ENCODE peak calls at places on chromosomes 11 and 22, in four cellular contexts. One of them, this sample, is unnamed.

GRCh38 chr22:32733196-32733595 is 68.3 kb upstream of the TIMP3 start:
- DNase-seq in GM23248: no peak
- DNase-seq in trophoblast cell: no peak
- DNase-seq in H1: no peak
- DNase-seq in this sample: no peak

GRCh38 chr11:9990221-9990973 is 303.6 kb downstream of the SBF2 start:
- DNase-seq in GM23248: peak; percentile 64
- DNase-seq in trophoblast cell: no peak
- DNase-seq in H1: no peak
- DNase-seq in this sample: no peak

GRCh38 chr11:128688896-128689546 is 4.9 kb upstream of the FLI1 start:
- DNase-seq in GM23248: no peak
- DNase-seq in trophoblast cell: no peak
- DNase-seq in H1: no peak
- DNase-seq in this sample: no peak

GRCh38 chr11:34924714-34925113 is 8.3 kb downstream of the PDHX start:
- DNase-seq in GM23248: peak; percentile 29
- DNase-seq in trophoblast cell: no peak
- DNase-seq in H1: no peak
- DNase-seq in this sample: no peak

GRCh38 chr11:36012410-36012809 is 68.5 kb downstream of the LDLRAD3 start:
- DNase-seq in GM23248: peak; percentile 78
- DNase-seq in trophoblast cell: peak; percentile 54
- DNase-seq in H1: no peak
- DNase-seq in this sample: no peak

GRCh38 chr11:17876827-17877226 is 136.0 kb downstream of the SERGEF start:
- DNase-seq in GM23248: no peak
- DNase-seq in trophoblast cell: no peak
- DNase-seq in H1: no peak
- DNase-seq in this sample: no peak

GRCh38 chr22:21098099-21098671 is 52.4 kb downstream of the LRRC74B start:
- DNase-seq in GM23248: no peak
- DNase-seq in trophoblast cell: no peak
- DNase-seq in H1: no peak
- DNase-seq in this sample: no peak

GRCh38 chr11:128548655-128549255 is 38.6 kb downstream of the ETS1 start:
- DNase-seq in GM23248: peak; percentile 73
- DNase-seq in trophoblast cell: no peak
- DNase-seq in H1: no peak
- DNase-seq in this sample: peak; percentile 94

GRCh38 chr11:92663539-92663938 is 305.9 kb upstream of the MTNR1B start:
- DNase-seq in GM23248: peak; percentile 10
- DNase-seq in trophoblast cell: peak; percentile 39
- DNase-seq in H1: no peak
- DNase-seq in this sample: no peak

GRCh38 chr22:48649466-48649865 is 1178.2 kb downstream of the BRD1 start:
- DNase-seq in GM23248: no peak
- DNase-seq in trophoblast cell: no peak
- DNase-seq in H1: no peak
- DNase-seq in this sample: no peak

GRCh38 chr22:50730013-50730891 is 7.8 kb upstream of the ACR start:
- DNase-seq in GM23248: no peak
- DNase-seq in trophoblast cell: no peak
- DNase-seq in H1: no peak
- DNase-seq in this sample: peak; percentile 66

GRCh38 chr11:119641991-119642745 is 86.8 kb downstream of the NECTIN1 start:
- DNase-seq in GM23248: peak; percentile 22
- DNase-seq in trophoblast cell: no peak
- DNase-seq in H1: no peak
- DNase-seq in this sample: no peak

GRCh38 chr11:44096360-44097188 is 1.1 kb downstream of the EXT2 start:
- DNase-seq in GM23248: peak; percentile 77
- DNase-seq in trophoblast cell: no peak
- DNase-seq in H1: no peak
- DNase-seq in this sample: no peak

GRCh38 chr22:44353063-44353440 is 40.3 kb upstream of the SHISAL1 start:
- DNase-seq in GM23248: no peak
- DNase-seq in trophoblast cell: no peak
- DNase-seq in H1: no peak
- DNase-seq in this sample: peak; percentile 46

GRCh38 chr22:20112623-20113511 is 3.0 kb upstream of the RANBP1 start:
- DNase-seq in GM23248: no peak
- DNase-seq in trophoblast cell: no peak
- DNase-seq in H1: no peak
- DNase-seq in this sample: peak; percentile 73

GRCh38 chr22:43535741-43536140 is 123.9 kb downstream of the MPPED1 start:
- DNase-seq in GM23248: no peak
- DNase-seq in trophoblast cell: no peak
- DNase-seq in H1: no peak
- DNase-seq in this sample: no peak

GRCh38 chr22:19959043-19959586 is 17.5 kb upstream of the TXNRD2 start:
- DNase-seq in GM23248: peak; percentile 77
- DNase-seq in trophoblast cell: peak; percentile 90
- DNase-seq in H1: peak; percentile 81
- DNase-seq in this sample: peak; percentile 96

GRCh38 chr11:128776434-128777284 is 82.8 kb downstream of the FLI1 start:
- DNase-seq in GM23248: peak; percentile 33
- DNase-seq in trophoblast cell: peak; percentile 37
- DNase-seq in H1: no peak
- DNase-seq in this sample: peak; percentile 89

GRCh38 chr11:122656631-122657101 is 1.1 kb downstream of the UBASH3B start:
- DNase-seq in GM23248: peak; percentile 49
- DNase-seq in trophoblast cell: no peak
- DNase-seq in H1: no peak
- DNase-seq in this sample: peak; percentile 83

GRCh38 chr11:9878936-9879335 is 215.1 kb downstream of the SWAP70 start:
- DNase-seq in GM23248: no peak
- DNase-seq in trophoblast cell: no peak
- DNase-seq in H1: no peak
- DNase-seq in this sample: no peak

GRCh38 chr11:65642014-65642671 is 4.2 kb downstream of the SIPA1 start:
- DNase-seq in GM23248: no peak
- DNase-seq in trophoblast cell: no peak
- DNase-seq in H1: no peak
- DNase-seq in this sample: peak; percentile 75

GRCh38 chr11:72238040-72238450 is 5.9 kb downstream of the PHOX2A start:
- DNase-seq in GM23248: peak; percentile 84
- DNase-seq in trophoblast cell: peak; percentile 61
- DNase-seq in H1: peak; percentile 85
- DNase-seq in this sample: no peak

GRCh38 chr22:42404266-42404665 is 27.9 kb downstream of the NFAM1 start:
- DNase-seq in GM23248: no peak
- DNase-seq in trophoblast cell: no peak
- DNase-seq in H1: no peak
- DNase-seq in this sample: no peak

GRCh38 chr11:32213223-32213622 is 122.3 kb downstream of the RCN1 start:
- DNase-seq in GM23248: peak; percentile 99
- DNase-seq in trophoblast cell: peak; percentile 48
- DNase-seq in H1: no peak
- DNase-seq in this sample: no peak

GRCh38 chr11:118176400-118177134 is at the start of gene SCN2B:
- DNase-seq in GM23248: no peak
- DNase-seq in trophoblast cell: no peak
- DNase-seq in H1: no peak
- DNase-seq in this sample: no peak

GRCh38 chr22:37358917-37359316 is 68.4 kb downstream of the ELFN2 start:
- DNase-seq in GM23248: peak; percentile 69
- DNase-seq in trophoblast cell: no peak
- DNase-seq in H1: no peak
- DNase-seq in this sample: no peak

GRCh38 chr11:11577246-11577855 is 44.5 kb downstream of the GALNT18 start:
- DNase-seq in GM23248: peak; percentile 47
- DNase-seq in trophoblast cell: no peak
- DNase-seq in H1: no peak
- DNase-seq in this sample: no peak

DNA sequence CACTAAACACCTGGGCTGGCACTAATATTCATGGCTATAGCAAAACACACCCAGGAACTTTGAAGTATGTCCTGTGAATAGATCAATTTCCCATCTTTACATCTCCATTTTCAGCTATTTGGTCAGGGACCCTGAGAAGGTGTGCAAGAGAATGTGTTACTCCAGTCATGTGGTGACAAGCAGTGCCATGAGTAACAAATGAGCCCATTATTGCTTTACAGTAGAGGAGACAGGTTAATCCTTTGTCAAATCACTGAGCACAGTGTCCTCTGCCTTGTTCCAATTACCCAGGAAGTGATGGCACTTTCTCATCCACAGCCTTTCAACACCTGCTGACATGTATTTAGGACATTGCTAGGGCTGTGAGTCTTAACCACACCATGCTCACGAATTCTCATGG is 664.8 kb upstream of the API5 start:
- DNase-seq in GM23248: no peak
- DNase-seq in trophoblast cell: no peak
- DNase-seq in H1: no peak
- DNase-seq in this sample: no peak
- H3K9ac ChIP-seq in GM23248: no peak overlapping the region
- H3K9ac ChIP-seq in trophoblast cell: no peak overlapping the region
- H3K9ac ChIP-seq in H1: no peak overlapping the region
- H3K9ac ChIP-seq in this sample: no peak overlapping the region

DNA sequence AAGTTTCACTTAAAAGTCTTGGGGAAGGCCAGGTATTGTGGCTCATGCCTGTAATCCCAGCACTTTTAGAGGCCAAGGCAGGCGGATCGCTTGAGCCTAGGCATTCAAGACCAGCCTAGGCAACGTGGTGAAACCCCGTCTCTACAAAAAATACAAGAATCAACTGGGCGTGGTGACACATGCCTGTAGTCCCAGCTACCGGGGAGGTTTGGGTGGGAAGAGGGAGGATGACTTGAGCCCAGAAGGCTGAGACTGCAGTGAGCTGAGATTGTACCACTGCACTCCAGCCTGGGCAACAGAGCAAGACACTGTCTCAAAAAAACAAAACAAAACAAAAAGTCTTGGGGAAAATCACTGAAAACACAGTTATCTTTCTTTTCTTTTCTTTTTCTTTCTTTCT is 15.4 kb upstream of the XBP1 start:
- DNase-seq in GM23248: no peak
- DNase-seq in trophoblast cell: no peak
- DNase-seq in H1: no peak
- DNase-seq in this sample: peak; percentile 8
- H3K9ac ChIP-seq in GM23248: no peak overlapping the region
- H3K9ac ChIP-seq in trophoblast cell: no peak overlapping the region
- H3K9ac ChIP-seq in H1: no peak overlapping the region
- H3K9ac ChIP-seq in this sample: no peak overlapping the region

GRCh38 chr11:47413908-47414684 is 5.7 kb downstream of the SLC39A13 start:
- DNase-seq in GM23248: peak; percentile 82
- DNase-seq in trophoblast cell: no peak
- DNase-seq in H1: no peak
- DNase-seq in this sample: peak; percentile 63
- H3K9ac ChIP-seq in GM23248: peak overlapping the region; percentile 52
- H3K9ac ChIP-seq in trophoblast cell: no peak overlapping the region
- H3K9ac ChIP-seq in H1: no peak overlapping the region
- H3K9ac ChIP-seq in this sample: no peak overlapping the region

GRCh38 chr11:1573847-1574255 is 1.8 kb upstream of the DUSP8 start:
- DNase-seq in GM23248: no peak
- DNase-seq in trophoblast cell: no peak
- DNase-seq in H1: no peak
- DNase-seq in this sample: no peak
- H3K9ac ChIP-seq in GM23248: no peak overlapping the region
- H3K9ac ChIP-seq in trophoblast cell: no peak overlapping the region
- H3K9ac ChIP-seq in H1: no peak overlapping the region
- H3K9ac ChIP-seq in this sample: peak overlapping the region; percentile 60

GRCh38 chr11:16846305-16846704 is 107.9 kb downstream of the C11orf58 start:
- DNase-seq in GM23248: no peak
- DNase-seq in trophoblast cell: no peak
- DNase-seq in H1: no peak
- DNase-seq in this sample: no peak
- H3K9ac ChIP-seq in GM23248: no peak overlapping the region
- H3K9ac ChIP-seq in trophoblast cell: no peak overlapping the region
- H3K9ac ChIP-seq in H1: no peak overlapping the region
- H3K9ac ChIP-seq in this sample: no peak overlapping the region

GRCh38 chr22:24465975-24466374 is 29.2 kb upstream of the UPB1 start:
- DNase-seq in GM23248: no peak
- DNase-seq in trophoblast cell: no peak
- DNase-seq in H1: no peak
- DNase-seq in this sample: no peak

GRCh38 chr22:24465566-24465965 is 29.6 kb upstream of the UPB1 start:
- DNase-seq in GM23248: peak; percentile 56
- DNase-seq in trophoblast cell: peak; percentile 87
- DNase-seq in H1: no peak
- DNase-seq in this sample: no peak

GRCh38 chr22:24471570-24471969 is 23.6 kb upstream of the UPB1 start:
- DNase-seq in GM23248: no peak
- DNase-seq in trophoblast cell: no peak
- DNase-seq in H1: no peak
- DNase-seq in this sample: peak; percentile 86

GRCh38 chr22:24466831-24467249 is 28.3 kb upstream of the UPB1 start:
- DNase-seq in GM23248: peak; percentile 52
- DNase-seq in trophoblast cell: no peak
- DNase-seq in H1: no peak
- DNase-seq in this sample: no peak

GRCh38 chr22:24467340-24467739 is 27.8 kb upstream of the UPB1 start:
- DNase-seq in GM23248: no peak
- DNase-seq in trophoblast cell: no peak
- DNase-seq in H1: no peak
- DNase-seq in this sample: no peak
- H3K9ac ChIP-seq in GM23248: no peak overlapping the region
- H3K9ac ChIP-seq in trophoblast cell: no peak overlapping the region
- H3K9ac ChIP-seq in H1: no peak overlapping the region
- H3K9ac ChIP-seq in this sample: no peak overlapping the region

DNA sequence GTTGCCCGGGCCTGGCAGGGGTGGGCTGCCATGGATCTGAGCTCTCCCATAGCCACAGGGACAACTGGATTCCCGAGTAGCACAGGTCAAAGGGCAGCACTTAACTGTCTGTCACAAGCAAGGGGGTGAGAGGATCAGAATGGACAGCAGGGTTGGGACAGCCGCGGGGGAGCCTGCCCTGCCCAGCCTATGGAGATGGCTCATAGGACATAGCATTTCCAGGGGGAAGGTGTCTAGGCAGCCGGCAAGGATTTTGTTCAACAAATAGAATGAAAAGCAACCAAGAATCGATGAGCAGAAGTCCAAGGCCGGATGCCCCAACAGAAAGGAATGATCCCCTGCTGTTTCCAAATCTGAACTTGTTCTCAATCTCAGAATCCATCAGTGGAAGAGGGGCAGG is 92.9 kb downstream of the RPS6KA4 start:
- DNase-seq in GM23248: no peak
- DNase-seq in trophoblast cell: no peak
- DNase-seq in H1: no peak
- DNase-seq in this sample: no peak
- H3K9ac ChIP-seq in GM23248: no peak overlapping the region
- H3K9ac ChIP-seq in trophoblast cell: no peak overlapping the region
- H3K9ac ChIP-seq in H1: no peak overlapping the region
- H3K9ac ChIP-seq in this sample: no peak overlapping the region

DNA sequence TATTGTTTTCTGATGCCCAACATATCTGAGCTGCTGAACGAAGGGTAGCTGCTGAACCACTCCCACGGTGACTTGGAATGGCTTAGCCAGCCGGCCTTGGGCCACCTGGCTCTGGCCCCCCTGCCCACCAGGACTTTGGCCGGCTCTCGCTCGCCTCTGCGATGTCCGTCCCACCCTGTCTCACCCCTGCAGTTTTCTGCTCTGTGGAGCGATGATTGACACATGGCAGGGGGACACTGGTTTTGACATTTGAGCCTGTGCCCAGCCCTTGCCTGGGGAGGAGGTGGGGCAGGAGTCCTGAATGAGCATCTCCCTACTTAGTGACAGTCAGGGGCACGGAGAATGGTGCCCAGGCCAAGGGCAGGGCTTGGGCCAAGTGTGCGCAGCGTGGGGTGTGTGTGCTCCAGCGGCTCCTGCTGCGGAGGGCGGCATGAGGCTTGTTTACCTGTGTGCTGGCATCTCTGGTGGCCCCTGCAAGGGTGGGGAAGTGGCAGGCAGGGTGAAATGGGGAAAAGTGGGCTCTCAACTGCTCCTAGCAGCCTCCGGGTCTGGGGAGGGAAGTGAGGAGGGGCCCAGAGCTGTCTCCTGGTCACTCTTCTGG is 15.7 kb upstream of the CDKN1C start:
- DNase-seq in GM23248: no peak
- DNase-seq in trophoblast cell: no peak
- DNase-seq in H1: no peak
- DNase-seq in this sample: no peak
- H3K9ac ChIP-seq in GM23248: peak overlapping the region; percentile 84
- H3K9ac ChIP-seq in trophoblast cell: no peak overlapping the region
- H3K9ac ChIP-seq in H1: no peak overlapping the region
- H3K9ac ChIP-seq in this sample: peak overlapping the region; percentile 75